ENCODE peak calls at places on chromosomes 12 and 14, in seven cellular contexts. S, L, Q, R, V, H and G are unnamed samples.

GRCh38 chr14:100736269-100737180 is 9.8 kb downstream of the DLK1 start:
- DNase-seq in S (no peak), L (peak), Q (no peak), R (no peak), V (no peak), H (no peak), G (no peak)

GRCh38 chr14:60695327-60695726 is 28.8 kb downstream of the SIX4 start:
- DNase-seq in S (no peak), L (no peak), Q (no peak), R (no peak), V (no peak), H (no peak), G (no peak)

GRCh38 chr12:65962921-65963883 is 138.9 kb downstream of the HMGA2 start:
- DNase-seq in S (no peak), L (no peak), Q (peak), R (no peak), V (peak), H (peak), G (no peak)

GRCh38 chr12:79886917-79887519 is 47.9 kb downstream of the PPP1R12A start:
- DNase-seq in S (no peak), L (no peak), Q (no peak), R (no peak), V (peak), H (no peak), G (no peak)

GRCh38 chr14:96192049-96192448 is 12.6 kb upstream of the BDKRB2 start:
- DNase-seq in S (no peak), L (no peak), Q (no peak), R (no peak), V (no peak), H (no peak), G (no peak)

GRCh38 chr14:101838476-101838875 is 77.0 kb downstream of the PPP2R5C start:
- DNase-seq in S (no peak), L (no peak), Q (no peak), R (no peak), V (no peak), H (no peak), G (no peak)

GRCh38 chr12:31756977-31757420 is 28.2 kb upstream of the AMN1 start:
- DNase-seq in S (peak), L (no peak), Q (peak), R (no peak), V (peak), H (no peak), G (no peak)

GRCh38 chr12:92717202-92717601 is 14.4 kb downstream of the PLEKHG7 start:
- DNase-seq in S (no peak), L (no peak), Q (no peak), R (no peak), V (peak), H (no peak), G (no peak)

GRCh38 chr12:89117448-89118034 is 234.8 kb downstream of the DUSP6 start:
- DNase-seq in S (peak), L (peak), Q (peak), R (peak), V (no peak), H (no peak), G (no peak)

GRCh38 chr12:278046-278445 is 15.4 kb upstream of the SLC6A13 start:
- DNase-seq in S (no peak), L (no peak), Q (no peak), R (no peak), V (no peak), H (no peak), G (no peak)

GRCh38 chr12:116698554-116698953 is 39.3 kb downstream of the SPRING1 start:
- DNase-seq in S (no peak), L (no peak), Q (no peak), R (no peak), V (no peak), H (no peak), G (no peak)

DNA sequence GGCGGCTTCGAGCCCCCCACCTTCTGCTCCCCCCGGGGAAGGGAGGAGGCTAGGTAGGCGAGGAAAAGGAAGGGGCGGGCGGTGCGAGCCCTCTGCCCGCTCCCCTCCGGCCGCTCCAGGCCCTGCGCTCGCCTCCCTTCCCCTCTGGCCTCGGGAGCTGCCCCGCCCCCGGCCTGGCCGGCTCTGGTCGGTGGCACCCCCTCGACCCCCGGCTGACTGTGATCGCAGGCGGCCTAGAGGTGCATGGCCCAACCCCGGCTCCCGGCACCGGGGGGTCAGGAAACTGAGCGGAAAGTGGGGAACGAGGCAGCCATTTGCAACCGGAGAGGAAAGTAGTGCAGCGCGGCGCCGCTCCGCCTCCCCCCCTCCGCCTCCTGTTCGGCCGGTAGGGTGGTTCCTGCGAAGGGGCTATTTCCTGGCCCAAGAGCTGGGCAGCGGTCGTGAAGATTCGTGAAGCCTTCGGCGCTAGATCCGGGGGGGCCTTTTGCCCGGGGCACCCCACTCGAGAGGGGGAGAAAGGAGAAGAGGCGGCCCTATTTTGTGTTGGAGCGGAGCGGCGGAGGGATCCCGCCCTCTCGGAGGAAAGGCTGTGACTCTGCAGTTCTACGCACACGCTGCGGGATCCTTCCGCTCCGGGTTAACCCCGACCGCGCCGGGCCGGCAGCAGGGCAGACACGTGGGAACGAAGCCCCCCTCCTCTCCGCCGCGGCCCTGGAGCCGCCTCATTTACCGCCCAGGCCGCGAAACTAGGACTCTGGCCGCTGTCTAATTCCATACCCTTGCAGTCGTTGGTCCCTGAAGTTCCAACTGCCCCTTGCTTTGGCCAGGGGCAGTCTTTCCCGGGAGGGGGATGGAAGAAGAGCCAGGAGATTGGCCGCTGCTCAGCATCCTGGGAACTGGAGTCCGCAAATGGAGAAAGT is at the start of gene KMT2D:
- DNase-seq in S (peak), L (peak), Q (peak), R (peak), V (peak), H (peak), G (peak)
- TF ChIP-seq CTCF in S (peak), L (no peak), Q (peak), R (no peak), V (no peak), H (peak), G (peak)

GRCh38 chr14:68633131-68633991 is 159.5 kb downstream of the ZFP36L1 start:
- DNase-seq in S (no peak), L (no peak), Q (peak), R (no peak), V (no peak), H (peak), G (no peak)
- H3K27ac ChIP-seq in S (peak), L (peak), Q (peak), R (peak), V (no peak), H (peak), G (no peak)

DNA sequence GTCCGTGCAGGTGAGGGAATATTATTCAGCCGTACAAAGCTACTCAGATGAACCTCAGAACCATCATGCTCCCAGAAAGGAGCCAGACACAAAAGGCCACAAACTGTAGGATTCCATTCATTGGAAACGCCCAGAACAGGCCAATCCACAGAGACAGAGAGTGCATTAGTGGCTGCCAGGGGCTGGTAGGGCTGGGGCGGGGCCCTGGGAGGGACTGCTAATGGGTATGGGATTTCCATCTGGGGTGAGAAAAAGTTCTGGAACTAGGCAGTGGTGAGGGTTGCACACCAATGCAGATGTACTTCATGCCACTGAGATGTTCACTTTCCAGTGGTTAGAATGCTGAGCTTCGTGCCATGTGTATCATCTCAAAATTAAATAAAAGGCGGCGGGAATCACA is 101.1 kb downstream of the RFLNA start:
- DNase-seq in S (no peak), L (no peak), Q (no peak), R (no peak), V (no peak), H (no peak), G (no peak)
- H3K4me3 ChIP-seq in S (no peak), L (no peak), Q (no peak), R (no peak), V (no peak), H (no peak), G (no peak)

GRCh38 chr14:103177376-103177775 is 54.1 kb downstream of the TNFAIP2 start:
- DNase-seq in S (no peak), L (no peak), Q (no peak), R (no peak), V (no peak), H (no peak), G (no peak)
- TF ChIP-seq CTCF in S (no peak), L (no peak), Q (no peak), R (no peak), V (no peak), H (no peak), G (no peak)

DNA sequence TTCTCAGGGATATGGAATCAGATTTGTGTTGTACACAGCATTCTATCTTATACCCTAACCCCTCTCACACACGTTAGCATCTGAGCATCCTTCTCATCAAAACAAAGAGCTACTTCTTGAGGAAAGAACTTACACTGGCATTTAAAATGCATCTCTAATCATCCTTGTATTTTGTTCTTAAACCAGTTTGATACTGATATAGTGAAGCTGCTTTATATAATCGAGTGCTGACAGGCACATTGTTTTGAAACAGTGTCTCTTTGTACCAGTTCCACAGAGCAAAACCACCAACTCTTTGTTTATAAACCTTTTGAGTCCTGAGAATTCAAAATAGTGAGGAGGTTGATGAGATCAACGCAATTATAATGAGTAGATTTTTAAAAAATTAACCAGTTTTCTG is 8.8 kb downstream of the GPR33 start:
- DNase-seq in S (no peak), L (no peak), Q (no peak), R (no peak), V (no peak), H (no peak), G (no peak)
- H3K27ac ChIP-seq in S (no peak), L (no peak), Q (no peak), R (no peak), V (no peak), H (no peak), G (no peak)

GRCh38 chr14:67619446-67620216 is at the start of gene ARG2:
- DNase-seq in S (peak), L (peak), Q (peak), R (peak), V (peak), H (peak), G (peak)
- H3K4me3 ChIP-seq in S (peak), L (peak), Q (peak), R (peak), V (peak), H (peak), G (peak)

GRCh38 chr14:73729015-73729330 is 14.8 kb upstream of the PNMA1 start:
- DNase-seq in S (no peak), L (no peak), Q (no peak), R (no peak), V (no peak), H (no peak), G (no peak)
- TF ChIP-seq CTCF in S (no peak), L (no peak), Q (no peak), R (no peak), V (no peak), H (no peak), G (no peak)

DNA sequence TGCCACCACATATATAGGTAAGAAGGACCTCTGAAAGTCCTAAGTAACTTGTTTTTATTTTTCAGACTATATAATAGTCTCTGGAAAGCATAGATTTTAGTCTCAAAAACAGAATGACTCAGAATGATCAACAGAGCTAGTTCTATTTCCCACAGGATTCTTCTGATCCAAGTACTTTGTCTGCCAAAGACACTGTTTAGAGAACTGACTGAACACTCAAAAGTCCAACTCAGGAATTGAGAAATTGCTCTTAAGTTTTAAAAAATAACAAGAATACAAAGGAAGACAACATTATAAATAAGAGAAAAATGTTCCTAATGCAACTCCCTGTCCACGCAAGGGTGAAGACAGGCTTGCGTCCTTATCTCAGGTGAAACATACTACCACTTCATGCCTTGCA is 29.0 kb downstream of the LGMN start:
- DNase-seq in S (no peak), L (no peak), Q (no peak), R (no peak), V (no peak), H (no peak), G (no peak)
- H3K27ac ChIP-seq in S (peak), L (no peak), Q (peak), R (peak), V (no peak), H (no peak), G (peak)

GRCh38 chr12:1801285-1801975 is 18.9 kb upstream of the LRTM2 start:
- DNase-seq in S (no peak), L (no peak), Q (no peak), R (no peak), V (peak), H (no peak), G (no peak)

GRCh38 chr12:1798734-1799067 is 21.7 kb upstream of the LRTM2 start:
- DNase-seq in S (no peak), L (no peak), Q (no peak), R (no peak), V (no peak), H (no peak), G (no peak)

GRCh38 chr12:1799068-1799881 is 21.1 kb upstream of the LRTM2 start:
- DNase-seq in S (no peak), L (no peak), Q (no peak), R (no peak), V (no peak), H (no peak), G (no peak)

GRCh38 chr12:1799882-1800645 is 20.3 kb upstream of the LRTM2 start:
- DNase-seq in S (no peak), L (no peak), Q (no peak), R (no peak), V (no peak), H (no peak), G (peak)

GRCh38 chr12:1800646-1801284 is 19.6 kb upstream of the LRTM2 start:
- DNase-seq in S (peak), L (no peak), Q (no peak), R (no peak), V (no peak), H (no peak), G (peak)
- H3K4me3 ChIP-seq in S (no peak), L (no peak), Q (no peak), R (no peak), V (no peak), H (no peak), G (no peak)